ENCODE peak calls at places on chromosomes 7 and 10, in nine cellular contexts. One of them, this sample, is unnamed.
A peak's percentile ranks its signal among the peaks of the same experiment; 100 is the strongest.

GRCh38 chr7:51045319-51046102 is 262.8 kb upstream of the GRB10 start:
- DNase-seq in right cardiac atrium: no peak
- DNase-seq in EL: peak; percentile 93
- DNase-seq in A549: peak; percentile 49
- DNase-seq in activated CD8-positive, alpha-beta memory T cell treated with anti-CD3 and anti-CD28 coated beads, Interleukin-2, amount 50 U/mL, for 4 hours: no peak
- DNase-seq in AG09309: peak; percentile 42
- DNase-seq in HTR-8/SVneo: peak; percentile 15
- DNase-seq in NCI-H2081: no peak
- DNase-seq in GM12892: no peak
- DNase-seq in this sample: no peak

GRCh38 chr10:48358838-48359237 is 52.4 kb downstream of the MAPK8 start:
- DNase-seq in right cardiac atrium: no peak
- DNase-seq in EL: no peak
- DNase-seq in A549: no peak
- DNase-seq in activated CD8-positive, alpha-beta memory T cell treated with anti-CD3 and anti-CD28 coated beads, Interleukin-2, amount 50 U/mL, for 4 hours: no peak
- DNase-seq in AG09309: no peak
- DNase-seq in HTR-8/SVneo: no peak
- DNase-seq in NCI-H2081: no peak
- DNase-seq in GM12892: no peak
- DNase-seq in this sample: no peak

GRCh38 chr7:157013602-157014549 is 3.4 kb upstream of the MNX1 start:
- DNase-seq in right cardiac atrium: no peak
- DNase-seq in EL: no peak
- DNase-seq in A549: no peak
- DNase-seq in activated CD8-positive, alpha-beta memory T cell treated with anti-CD3 and anti-CD28 coated beads, Interleukin-2, amount 50 U/mL, for 4 hours: no peak
- DNase-seq in AG09309: no peak
- DNase-seq in HTR-8/SVneo: no peak
- DNase-seq in NCI-H2081: no peak
- DNase-seq in GM12892: no peak
- DNase-seq in this sample: no peak

GRCh38 chr10:97768322-97769315 is 3.2 kb downstream of the SFRP5 start:
- DNase-seq in right cardiac atrium: peak; percentile 16
- DNase-seq in EL: no peak
- DNase-seq in A549: no peak
- DNase-seq in activated CD8-positive, alpha-beta memory T cell treated with anti-CD3 and anti-CD28 coated beads, Interleukin-2, amount 50 U/mL, for 4 hours: no peak
- DNase-seq in AG09309: no peak
- DNase-seq in HTR-8/SVneo: no peak
- DNase-seq in NCI-H2081: no peak
- DNase-seq in GM12892: no peak
- DNase-seq in this sample: no peak

GRCh38 chr7:132152490-132152889 is 423.8 kb downstream of the PLXNA4 start:
- DNase-seq in right cardiac atrium: no peak
- DNase-seq in EL: no peak
- DNase-seq in A549: no peak
- DNase-seq in activated CD8-positive, alpha-beta memory T cell treated with anti-CD3 and anti-CD28 coated beads, Interleukin-2, amount 50 U/mL, for 4 hours: no peak
- DNase-seq in AG09309: no peak
- DNase-seq in HTR-8/SVneo: no peak
- DNase-seq in NCI-H2081: no peak
- DNase-seq in GM12892: no peak
- DNase-seq in this sample: no peak

GRCh38 chr10:650691-651615 is 38.5 kb downstream of the DIP2C start:
- DNase-seq in right cardiac atrium: no peak
- DNase-seq in EL: peak; percentile 32
- DNase-seq in A549: no peak
- DNase-seq in activated CD8-positive, alpha-beta memory T cell treated with anti-CD3 and anti-CD28 coated beads, Interleukin-2, amount 50 U/mL, for 4 hours: no peak
- DNase-seq in AG09309: peak; percentile 13
- DNase-seq in HTR-8/SVneo: no peak
- DNase-seq in NCI-H2081: no peak
- DNase-seq in GM12892: no peak
- DNase-seq in this sample: no peak

GRCh38 chr7:122182081-122182480 is 38.0 kb upstream of the AASS start:
- DNase-seq in right cardiac atrium: no peak
- DNase-seq in EL: peak; percentile 18
- DNase-seq in A549: no peak
- DNase-seq in activated CD8-positive, alpha-beta memory T cell treated with anti-CD3 and anti-CD28 coated beads, Interleukin-2, amount 50 U/mL, for 4 hours: no peak
- DNase-seq in AG09309: no peak
- DNase-seq in HTR-8/SVneo: no peak
- DNase-seq in NCI-H2081: no peak
- DNase-seq in GM12892: no peak
- DNase-seq in this sample: no peak

GRCh38 chr7:143936087-143937009 is 1.3 kb downstream of the OR2F2 start:
- DNase-seq in right cardiac atrium: no peak
- DNase-seq in EL: peak; percentile 64
- DNase-seq in A549: no peak
- DNase-seq in activated CD8-positive, alpha-beta memory T cell treated with anti-CD3 and anti-CD28 coated beads, Interleukin-2, amount 50 U/mL, for 4 hours: no peak
- DNase-seq in AG09309: peak; percentile 63
- DNase-seq in HTR-8/SVneo: no peak
- DNase-seq in NCI-H2081: no peak
- DNase-seq in GM12892: no peak
- DNase-seq in this sample: no peak

GRCh38 chr10:5071411-5072198 is 22.6 kb upstream of the AKR1C3 start:
- DNase-seq in right cardiac atrium: peak; percentile 73
- DNase-seq in EL: peak; percentile 36
- DNase-seq in A549: peak; percentile 68
- DNase-seq in activated CD8-positive, alpha-beta memory T cell treated with anti-CD3 and anti-CD28 coated beads, Interleukin-2, amount 50 U/mL, for 4 hours: no peak
- DNase-seq in AG09309: peak; percentile 63
- DNase-seq in HTR-8/SVneo: peak; percentile 3
- DNase-seq in NCI-H2081: no peak
- DNase-seq in GM12892: no peak
- DNase-seq in this sample: no peak

GRCh38 chr7:66142334-66142733 is 27.7 kb downstream of the CRCP start:
- DNase-seq in right cardiac atrium: no peak
- DNase-seq in EL: no peak
- DNase-seq in A549: no peak
- DNase-seq in activated CD8-positive, alpha-beta memory T cell treated with anti-CD3 and anti-CD28 coated beads, Interleukin-2, amount 50 U/mL, for 4 hours: no peak
- DNase-seq in AG09309: no peak
- DNase-seq in HTR-8/SVneo: no peak
- DNase-seq in NCI-H2081: no peak
- DNase-seq in GM12892: no peak
- DNase-seq in this sample: no peak

GRCh38 chr7:148882668-148883232 is 1.3 kb downstream of the EZH2 start:
- DNase-seq in right cardiac atrium: no peak
- DNase-seq in EL: no peak
- DNase-seq in A549: no peak
- DNase-seq in activated CD8-positive, alpha-beta memory T cell treated with anti-CD3 and anti-CD28 coated beads, Interleukin-2, amount 50 U/mL, for 4 hours: no peak
- DNase-seq in AG09309: no peak
- DNase-seq in HTR-8/SVneo: no peak
- DNase-seq in NCI-H2081: no peak
- DNase-seq in GM12892: no peak
- DNase-seq in this sample: no peak

GRCh38 chr7:142030294-142030693 is 34.6 kb downstream of the MGAM start:
- DNase-seq in right cardiac atrium: no peak
- DNase-seq in EL: peak; percentile 60
- DNase-seq in A549: no peak
- DNase-seq in activated CD8-positive, alpha-beta memory T cell treated with anti-CD3 and anti-CD28 coated beads, Interleukin-2, amount 50 U/mL, for 4 hours: no peak
- DNase-seq in AG09309: no peak
- DNase-seq in HTR-8/SVneo: no peak
- DNase-seq in NCI-H2081: no peak
- DNase-seq in GM12892: no peak
- DNase-seq in this sample: no peak

GRCh38 chr10:22363305-22363704 is 18.0 kb downstream of the SPAG6 start:
- DNase-seq in right cardiac atrium: no peak
- DNase-seq in EL: no peak
- DNase-seq in A549: no peak
- DNase-seq in activated CD8-positive, alpha-beta memory T cell treated with anti-CD3 and anti-CD28 coated beads, Interleukin-2, amount 50 U/mL, for 4 hours: no peak
- DNase-seq in AG09309: no peak
- DNase-seq in HTR-8/SVneo: no peak
- DNase-seq in NCI-H2081: no peak
- DNase-seq in GM12892: no peak
- DNase-seq in this sample: no peak

GRCh38 chr7:17774701-17775288 is 165.5 kb downstream of the SNX13 start:
- DNase-seq in right cardiac atrium: no peak
- DNase-seq in EL: no peak
- DNase-seq in A549: no peak
- DNase-seq in activated CD8-positive, alpha-beta memory T cell treated with anti-CD3 and anti-CD28 coated beads, Interleukin-2, amount 50 U/mL, for 4 hours: no peak
- DNase-seq in AG09309: no peak
- DNase-seq in HTR-8/SVneo: no peak
- DNase-seq in NCI-H2081: no peak
- DNase-seq in GM12892: no peak
- DNase-seq in this sample: no peak

GRCh38 chr7:617614-618538 is 98.2 kb upstream of the PDGFA start:
- DNase-seq in right cardiac atrium: peak; percentile 32
- DNase-seq in EL: no peak
- DNase-seq in A549: no peak
- DNase-seq in activated CD8-positive, alpha-beta memory T cell treated with anti-CD3 and anti-CD28 coated beads, Interleukin-2, amount 50 U/mL, for 4 hours: no peak
- DNase-seq in AG09309: no peak
- DNase-seq in HTR-8/SVneo: no peak
- DNase-seq in NCI-H2081: no peak
- DNase-seq in GM12892: no peak
- DNase-seq in this sample: no peak

GRCh38 chr7:147196476-147196875 is 1079.9 kb downstream of the CNTNAP2 start:
- DNase-seq in right cardiac atrium: no peak
- DNase-seq in EL: no peak
- DNase-seq in A549: no peak
- DNase-seq in activated CD8-positive, alpha-beta memory T cell treated with anti-CD3 and anti-CD28 coated beads, Interleukin-2, amount 50 U/mL, for 4 hours: no peak
- DNase-seq in AG09309: no peak
- DNase-seq in HTR-8/SVneo: no peak
- DNase-seq in NCI-H2081: no peak
- DNase-seq in GM12892: no peak
- DNase-seq in this sample: no peak

GRCh38 chr10:71965623-71966022 is 1.4 kb downstream of the CHST3 start:
- DNase-seq in right cardiac atrium: no peak
- DNase-seq in EL: peak; percentile 19
- DNase-seq in A549: no peak
- DNase-seq in activated CD8-positive, alpha-beta memory T cell treated with anti-CD3 and anti-CD28 coated beads, Interleukin-2, amount 50 U/mL, for 4 hours: no peak
- DNase-seq in AG09309: no peak
- DNase-seq in HTR-8/SVneo: no peak
- DNase-seq in NCI-H2081: no peak
- DNase-seq in GM12892: no peak
- DNase-seq in this sample: no peak

GRCh38 chr10:24639124-24639523 is 84.6 kb downstream of the ARHGAP21 start:
- DNase-seq in right cardiac atrium: no peak
- DNase-seq in EL: no peak
- DNase-seq in A549: no peak
- DNase-seq in activated CD8-positive, alpha-beta memory T cell treated with anti-CD3 and anti-CD28 coated beads, Interleukin-2, amount 50 U/mL, for 4 hours: no peak
- DNase-seq in AG09309: no peak
- DNase-seq in HTR-8/SVneo: no peak
- DNase-seq in NCI-H2081: no peak
- DNase-seq in GM12892: no peak
- DNase-seq in this sample: no peak

This sample was measured in GM12891.